ENCODE peak calls at places on chromosomes 3 and 15, in five cellular contexts. One of them, this sample, is unnamed. For H3K4me1 and H3K27me3, the result is how much of the 10 kb centered on the place peaks cover.

GRCh38 chr15:77630956-77631789 is 1.5 kb downstream of the LINGO1 start:
- DNase-seq in CD8-positive, alpha-beta T cell: no peak
- DNase-seq in CD4-positive, alpha-beta memory T cell: no peak
- DNase-seq in spleen: no peak
- DNase-seq in pancreas: no peak
- DNase-seq in this sample: no peak

GRCh38 chr15:42385206-42385979 is 26.1 kb downstream of the CAPN3 start:
- DNase-seq in CD8-positive, alpha-beta T cell: no peak
- DNase-seq in CD4-positive, alpha-beta memory T cell: peak
- DNase-seq in spleen: no peak
- DNase-seq in pancreas: no peak
- DNase-seq in this sample: peak

GRCh38 chr3:86978111-86978528 is 12.8 kb downstream of the VGLL3 start:
- DNase-seq in CD8-positive, alpha-beta T cell: no peak
- DNase-seq in CD4-positive, alpha-beta memory T cell: no peak
- DNase-seq in spleen: no peak
- DNase-seq in pancreas: no peak
- DNase-seq in this sample: no peak

GRCh38 chr3:90184861-90185260 is 1077.4 kb downstream of the EPHA3 start:
- DNase-seq in CD8-positive, alpha-beta T cell: no peak
- DNase-seq in CD4-positive, alpha-beta memory T cell: no peak
- DNase-seq in spleen: no peak
- DNase-seq in pancreas: no peak
- DNase-seq in this sample: no peak

GRCh38 chr15:62075595-62076279 is 9.0 kb downstream of the C2CD4A start:
- DNase-seq in CD8-positive, alpha-beta T cell: no peak
- DNase-seq in CD4-positive, alpha-beta memory T cell: no peak
- DNase-seq in spleen: no peak
- DNase-seq in pancreas: no peak
- DNase-seq in this sample: no peak

GRCh38 chr3:112030911-112031310 is 3.6 kb upstream of the TMPRSS7 start:
- DNase-seq in CD8-positive, alpha-beta T cell: no peak
- DNase-seq in CD4-positive, alpha-beta memory T cell: no peak
- DNase-seq in spleen: no peak
- DNase-seq in pancreas: no peak
- DNase-seq in this sample: no peak

GRCh38 chr15:31062965-31063355 is 38.6 kb downstream of the TRPM1 start:
- DNase-seq in CD8-positive, alpha-beta T cell: no peak
- DNase-seq in CD4-positive, alpha-beta memory T cell: no peak
- DNase-seq in spleen: no peak
- DNase-seq in pancreas: no peak
- DNase-seq in this sample: no peak

GRCh38 chr3:44848634-44849033 is 13.1 kb upstream of the TMEM42 start:
- DNase-seq in CD8-positive, alpha-beta T cell: no peak
- DNase-seq in CD4-positive, alpha-beta memory T cell: no peak
- DNase-seq in spleen: no peak
- DNase-seq in pancreas: no peak
- DNase-seq in this sample: no peak

GRCh38 chr3:168467085-168467714 is 371.5 kb upstream of the GOLIM4 start:
- DNase-seq in CD8-positive, alpha-beta T cell: no peak
- DNase-seq in CD4-positive, alpha-beta memory T cell: no peak
- DNase-seq in spleen: no peak
- DNase-seq in pancreas: no peak
- DNase-seq in this sample: no peak

GRCh38 chr3:120172070-120172469 is 77.8 kb upstream of the GSK3B start:
- DNase-seq in CD8-positive, alpha-beta T cell: no peak
- DNase-seq in CD4-positive, alpha-beta memory T cell: no peak
- DNase-seq in spleen: no peak
- DNase-seq in pancreas: no peak
- DNase-seq in this sample: no peak

GRCh38 chr3:149534671-149535394 is 60.3 kb downstream of the TM4SF4 start:
- DNase-seq in CD8-positive, alpha-beta T cell: no peak
- DNase-seq in CD4-positive, alpha-beta memory T cell: no peak
- DNase-seq in spleen: no peak
- DNase-seq in pancreas: no peak
- DNase-seq in this sample: no peak

GRCh38 chr3:14480207-14481017 is 59.7 kb downstream of the GRIP2 start:
- DNase-seq in CD8-positive, alpha-beta T cell: no peak
- DNase-seq in CD4-positive, alpha-beta memory T cell: no peak
- DNase-seq in spleen: peak
- DNase-seq in pancreas: no peak
- DNase-seq in this sample: no peak

GRCh38 chr3:122355612-122356011 is 27.4 kb downstream of the MIX23 start:
- DNase-seq in CD8-positive, alpha-beta T cell: no peak
- DNase-seq in CD4-positive, alpha-beta memory T cell: no peak
- DNase-seq in spleen: no peak
- DNase-seq in pancreas: no peak
- DNase-seq in this sample: no peak

GRCh38 chr3:149638401-149639092 is 19.3 kb downstream of the WWTR1 start:
- DNase-seq in CD8-positive, alpha-beta T cell: no peak
- DNase-seq in CD4-positive, alpha-beta memory T cell: no peak
- DNase-seq in spleen: no peak
- DNase-seq in pancreas: no peak
- DNase-seq in this sample: no peak

GRCh38 chr3:188174309-188175044 is 20.5 kb downstream of the LPP start:
- DNase-seq in CD8-positive, alpha-beta T cell: no peak
- DNase-seq in CD4-positive, alpha-beta memory T cell: no peak
- DNase-seq in spleen: no peak
- DNase-seq in pancreas: no peak
- DNase-seq in this sample: no peak

GRCh38 chr15:90960316-90961091 is 5.8 kb downstream of the RCCD1 start:
- DNase-seq in CD8-positive, alpha-beta T cell: no peak
- DNase-seq in CD4-positive, alpha-beta memory T cell: no peak
- DNase-seq in spleen: no peak
- DNase-seq in pancreas: no peak
- DNase-seq in this sample: no peak

GRCh38 chr15:69082556-69082955 is 68.1 kb downstream of the NOX5 start:
- DNase-seq in CD8-positive, alpha-beta T cell: no peak
- DNase-seq in CD4-positive, alpha-beta memory T cell: no peak
- DNase-seq in spleen: no peak
- DNase-seq in pancreas: no peak
- DNase-seq in this sample: peak
- H3K4me1 ChIP-seq in CD8-positive, alpha-beta T cell: under half
- H3K4me1 ChIP-seq in CD4-positive, alpha-beta memory T cell: under half
- H3K4me1 ChIP-seq in spleen: under half
- H3K4me1 ChIP-seq in pancreas: under half
- H3K4me1 ChIP-seq in this sample: under half

GRCh38 chr3:37987751-37988179 is 2.8 kb upstream of the VILL start:
- DNase-seq in CD8-positive, alpha-beta T cell: no peak
- DNase-seq in CD4-positive, alpha-beta memory T cell: no peak
- DNase-seq in spleen: peak
- DNase-seq in pancreas: peak
- DNase-seq in this sample: no peak

GRCh38 chr3:37985637-37986320 is 4.8 kb upstream of the VILL start:
- DNase-seq in CD8-positive, alpha-beta T cell: no peak
- DNase-seq in CD4-positive, alpha-beta memory T cell: no peak
- DNase-seq in spleen: peak
- DNase-seq in pancreas: peak
- DNase-seq in this sample: no peak

GRCh38 chr3:37988931-37989525 is 1.6 kb upstream of the VILL start:
- DNase-seq in CD8-positive, alpha-beta T cell: no peak
- DNase-seq in CD4-positive, alpha-beta memory T cell: no peak
- DNase-seq in spleen: peak
- DNase-seq in pancreas: peak
- DNase-seq in this sample: no peak

GRCh38 chr3:37986479-37987314 is 3.9 kb upstream of the VILL start:
- DNase-seq in CD8-positive, alpha-beta T cell: no peak
- DNase-seq in CD4-positive, alpha-beta memory T cell: no peak
- DNase-seq in spleen: peak
- DNase-seq in pancreas: peak
- DNase-seq in this sample: no peak

DNA sequence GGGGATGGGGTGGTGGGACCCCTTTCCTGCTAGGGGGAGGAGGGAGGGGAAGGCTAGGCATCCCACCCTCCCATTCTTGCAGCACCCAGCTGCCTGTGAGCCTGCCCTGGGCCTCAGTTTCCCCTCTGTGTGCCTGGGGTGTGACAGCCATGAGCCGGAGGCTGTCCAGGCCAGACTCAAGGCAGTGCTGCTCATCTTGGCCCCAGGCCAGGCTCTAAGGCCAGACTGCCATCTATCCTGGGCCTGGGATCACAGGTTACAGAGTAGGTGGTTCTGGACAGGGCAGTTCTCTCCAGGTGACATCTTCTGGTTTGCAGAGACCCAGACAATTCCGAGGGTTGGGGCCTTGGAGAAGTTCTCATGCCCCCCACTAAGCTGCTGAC is 3.3 kb upstream of the VILL start:
- DNase-seq in CD8-positive, alpha-beta T cell: no peak
- DNase-seq in CD4-positive, alpha-beta memory T cell: no peak
- DNase-seq in spleen: peak
- DNase-seq in pancreas: peak
- DNase-seq in this sample: no peak
- H3K27ac ChIP-seq in CD8-positive, alpha-beta T cell: no peak
- H3K27ac ChIP-seq in CD4-positive, alpha-beta memory T cell: no peak
- H3K27ac ChIP-seq in spleen: no peak
- H3K27ac ChIP-seq in pancreas: peak
- H3K27ac ChIP-seq in this sample: no peak

DNA sequence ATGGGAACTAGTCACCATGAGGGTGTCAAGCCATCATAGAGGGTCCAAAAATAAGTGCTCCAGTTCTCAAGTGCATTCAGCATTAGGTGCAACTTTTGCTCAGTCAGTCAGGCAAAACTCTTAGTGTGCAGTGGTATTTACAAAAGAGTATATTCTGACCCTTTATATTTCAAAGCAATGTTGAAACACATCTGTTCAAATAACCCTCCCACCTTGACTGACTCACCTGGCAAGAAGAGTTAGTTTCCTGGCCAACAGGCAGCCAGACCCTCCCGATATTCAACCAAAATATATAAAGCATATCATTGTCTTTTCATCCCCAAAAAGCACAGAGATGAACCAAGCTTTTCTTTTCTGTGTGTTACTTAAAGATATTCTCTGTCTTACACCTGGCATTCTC is 7.6 kb upstream of the COL8A1 start:
- DNase-seq in CD8-positive, alpha-beta T cell: no peak
- DNase-seq in CD4-positive, alpha-beta memory T cell: no peak
- DNase-seq in spleen: no peak
- DNase-seq in pancreas: no peak
- DNase-seq in this sample: no peak
- H3K27me3 ChIP-seq in CD8-positive, alpha-beta T cell: under half
- H3K27me3 ChIP-seq in CD4-positive, alpha-beta memory T cell: under half
- H3K27me3 ChIP-seq in spleen: under half
- H3K27me3 ChIP-seq in pancreas: under half
- H3K27me3 ChIP-seq in this sample: under half

GRCh38 chr15:101174152-101174920 is 77.5 kb downstream of the CHSY1 start:
- DNase-seq in CD8-positive, alpha-beta T cell: no peak
- DNase-seq in CD4-positive, alpha-beta memory T cell: no peak
- DNase-seq in spleen: no peak
- DNase-seq in pancreas: no peak
- DNase-seq in this sample: no peak

GRCh38 chr15:101175396-101175795 is 76.5 kb downstream of the CHSY1 start:
- DNase-seq in CD8-positive, alpha-beta T cell: no peak
- DNase-seq in CD4-positive, alpha-beta memory T cell: no peak
- DNase-seq in spleen: peak
- DNase-seq in pancreas: no peak
- DNase-seq in this sample: no peak

GRCh38 chr15:101179341-101180153 is 72.3 kb downstream of the CHSY1 start:
- DNase-seq in CD8-positive, alpha-beta T cell: no peak
- DNase-seq in CD4-positive, alpha-beta memory T cell: no peak
- DNase-seq in spleen: no peak
- DNase-seq in pancreas: no peak
- DNase-seq in this sample: no peak

GRCh38 chr15:101178414-101178813 is 73.4 kb downstream of the CHSY1 start:
- DNase-seq in CD8-positive, alpha-beta T cell: no peak
- DNase-seq in CD4-positive, alpha-beta memory T cell: no peak
- DNase-seq in spleen: no peak
- DNase-seq in pancreas: no peak
- DNase-seq in this sample: no peak

DNA sequence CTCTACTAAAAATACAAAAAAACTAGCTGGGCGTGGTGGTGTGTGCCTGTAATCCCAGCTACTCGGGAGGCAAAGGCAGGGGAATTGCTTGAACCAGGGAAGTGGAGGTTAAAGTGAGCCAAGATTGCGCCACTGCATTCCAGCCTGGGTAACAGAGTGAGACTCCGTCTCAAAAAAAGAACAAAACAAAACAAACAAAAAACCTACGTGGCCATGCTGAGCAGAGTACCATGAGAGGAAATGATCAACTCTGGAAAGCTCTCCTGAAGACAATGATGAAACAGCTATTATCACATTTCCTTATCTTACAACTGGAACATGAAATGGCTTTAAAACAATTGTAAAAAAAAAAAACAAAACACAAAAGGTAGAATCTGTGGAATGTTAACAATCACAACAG is 75.2 kb downstream of the CHSY1 start:
- DNase-seq in CD8-positive, alpha-beta T cell: no peak
- DNase-seq in CD4-positive, alpha-beta memory T cell: no peak
- DNase-seq in spleen: no peak
- DNase-seq in pancreas: no peak
- DNase-seq in this sample: no peak
- H3K4me1 ChIP-seq in CD8-positive, alpha-beta T cell: under half
- H3K4me1 ChIP-seq in CD4-positive, alpha-beta memory T cell: under half
- H3K4me1 ChIP-seq in spleen: half or more
- H3K4me1 ChIP-seq in pancreas: under half
- H3K4me1 ChIP-seq in this sample: under half

GRCh38 chr3:185770071-185770470 is 54.8 kb downstream of the IGF2BP2 start:
- DNase-seq in CD8-positive, alpha-beta T cell: no peak
- DNase-seq in CD4-positive, alpha-beta memory T cell: no peak
- DNase-seq in spleen: no peak
- DNase-seq in pancreas: no peak
- DNase-seq in this sample: no peak
- H3K27ac ChIP-seq in CD8-positive, alpha-beta T cell: no peak
- H3K27ac ChIP-seq in CD4-positive, alpha-beta memory T cell: no peak
- H3K27ac ChIP-seq in spleen: no peak
- H3K27ac ChIP-seq in pancreas: no peak
- H3K27ac ChIP-seq in this sample: no peak